ENCODE peak calls at places on chromosomes 16 and 17, in seven cellular contexts. V is stomach; E is EH; H is activated CD4-positive, alpha-beta T cell treated with anti-CD3 and anti-CD28 coated beads, Interleukin-2, amount 50 U/mL, for 48 hours; B is activated naive CD8-positive, alpha-beta T cell treated with anti-CD3 and anti-CD28 coated beads, Interleukin-2, amount 50 U/mL, for 24 hours; Z is foreskin fibroblast; P is ACHN. T is an unnamed sample.

GRCh38 chr17:81842378-81842724 is 7.5 kb upstream of the PPP1R27 start:
- DNase-seq in V (no peak), E (no peak), H (no peak), B (no peak), Z (no peak), P (no peak), T (no peak)

GRCh38 chr17:58575511-58575910 is 61.1 kb upstream of the MTMR4 start:
- DNase-seq in V (no peak), E (peak), H (no peak), B (no peak), Z (peak), P (peak), T (no peak)

GRCh38 chr16:78763821-78764440 is 664.5 kb downstream of the WWOX start:
- DNase-seq in V (no peak), E (no peak), H (no peak), B (no peak), Z (no peak), P (no peak), T (no peak)

GRCh38 chr16:57620316-57621231 is 7.9 kb upstream of the ADGRG1 start:
- DNase-seq in V (peak), E (no peak), H (no peak), B (no peak), Z (no peak), P (no peak), T (peak)

GRCh38 chr16:49003022-49003421 is 278.6 kb downstream of the CBLN1 start:
- DNase-seq in V (no peak), E (no peak), H (no peak), B (no peak), Z (no peak), P (no peak), T (no peak)

GRCh38 chr16:82037251-82037650 is 2.2 kb downstream of the HSD17B2 start:
- DNase-seq in V (no peak), E (no peak), H (no peak), B (no peak), Z (no peak), P (no peak), T (no peak)

GRCh38 chr17:42783062-42783777 is 2.8 kb downstream of the WNK4 start:
- DNase-seq in V (no peak), E (peak), H (no peak), B (no peak), Z (peak), P (peak), T (no peak)

GRCh38 chr16:1992475-1993292 is 2.9 kb downstream of the SYNGR3 start:
- DNase-seq in V (no peak), E (no peak), H (no peak), B (no peak), Z (no peak), P (no peak), T (no peak)

GRCh38 chr17:61455754-61456681 is 3.8 kb downstream of the TBX4 start:
- DNase-seq in V (no peak), E (no peak), H (no peak), B (no peak), Z (no peak), P (no peak), T (no peak)

GRCh38 chr17:56699186-56699895 is 105.8 kb downstream of the NOG start:
- DNase-seq in V (peak), E (peak), H (no peak), B (no peak), Z (peak), P (peak), T (no peak)

GRCh38 chr16:53465606-53466290 is 31.5 kb downstream of the RBL2 start:
- DNase-seq in V (no peak), E (peak), H (no peak), B (no peak), Z (peak), P (peak), T (no peak)

GRCh38 chr16:69823831-69824563 is 61.9 kb downstream of the WWP2 start:
- DNase-seq in V (peak), E (no peak), H (no peak), B (no peak), Z (no peak), P (no peak), T (peak)